ENCODE peak calls at places on chromosomes 7 and 10, in ten cellular contexts. D is pancreas, P is GM23248, G is psoas muscle, B is fibroblast of mammary gland, V is endodermal cell, I is neuronal stem cell, X is astrocyte of the cerebellum, O is OCI-LY7, C is suprapubic skin. Q is an unnamed sample.

GRCh38 chr7:131486346-131486745 is 70.1 kb downstream of the PODXL start:
- DNase-seq in P (no peak), D (no peak), X (no peak), I (no peak), C (no peak), B (no peak), O (no peak), G (no peak), V (no peak), Q (no peak)

GRCh38 chr10:100392686-100393003 is 45.6 kb downstream of the SCD start:
- DNase-seq in P (no peak), I (no peak), C (no peak), G (no peak), O (no peak), B (no peak), V (no peak), D (no peak), X (no peak), Q (no peak)

GRCh38 chr7:26356266-26356665 is 64.6 kb downstream of the SNX10 start:
- DNase-seq in X (no peak), C (no peak), V (no peak), I (no peak), P (no peak), G (no peak), D (no peak), O (no peak), B (no peak), Q (no peak)

GRCh38 chr7:108771853-108772252 is 202.2 kb downstream of the DNAJB9 start:
- DNase-seq in V (no peak), P (no peak), C (no peak), O (no peak), X (no peak), B (no peak), G (no peak), D (no peak), I (no peak), Q (no peak)

GRCh38 chr7:101537205-101537604 is 91.9 kb downstream of the MYL10 start:
- DNase-seq in C (no peak), D (no peak), I (no peak), V (no peak), G (no peak), P (peak), B (peak), O (no peak), X (no peak), Q (no peak)

GRCh38 chr10:7787150-7787856 is 490 bp downstream of the KIN start:
- DNase-seq in D (no peak), V (no peak), I (no peak), B (peak), O (peak), C (no peak), X (no peak), G (no peak), P (peak), Q (no peak)

GRCh38 chr10:47020491-47020890 is 109.3 kb downstream of the PTPN20 start:
- DNase-seq in C (no peak), B (peak), P (peak), X (no peak), D (no peak), V (peak), O (no peak), I (no peak), G (peak), Q (no peak)

GRCh38 chr7:670501-671390 is 55.8 kb upstream of the DNAAF5 start:
- DNase-seq in I (no peak), D (no peak), O (no peak), G (no peak), C (peak), X (no peak), P (no peak), V (no peak), B (no peak), Q (no peak)

GRCh38 chr10:74924251-74924954 is 98.0 kb downstream of the KAT6B start:
- DNase-seq in C (no peak), I (no peak), V (no peak), O (no peak), X (peak), D (no peak), B (peak), P (peak), G (no peak), Q (peak)

GRCh38 chr7:104956753-104957450 is 57.1 kb upstream of the KMT2E start:
- DNase-seq in D (no peak), X (peak), B (peak), P (peak), I (no peak), C (no peak), V (no peak), G (no peak), O (no peak), Q (peak)

GRCh38 chr10:69004821-69005220 is 16.2 kb downstream of the KIFBP start:
- DNase-seq in P (peak), B (peak), G (no peak), C (no peak), I (no peak), V (no peak), X (peak), D (no peak), O (peak), Q (no peak)

GRCh38 chr10:92848037-92848440 is 281 bp upstream of the EXOC6 start:
- DNase-seq in G (no peak), V (no peak), X (no peak), B (no peak), I (no peak), O (no peak), D (no peak), C (no peak), P (no peak), Q (no peak)
- H3K4me3 ChIP-seq in G (peak), V (peak), X (peak), B (peak), I (peak), O (peak), D (peak), C (peak), P (peak), Q (peak)

GRCh38 chr10:133085251-133086125 is 2.2 kb upstream of the ADGRA1 start:
- DNase-seq in I (no peak), X (no peak), C (no peak), D (no peak), V (no peak), B (no peak), P (no peak), G (no peak), O (no peak), Q (no peak)

GRCh38 chr10:133088524-133089460 is 1.1 kb downstream of the ADGRA1 start:
- DNase-seq in X (no peak), G (no peak), V (peak), O (no peak), D (no peak), C (no peak), I (no peak), P (no peak), B (no peak), Q (no peak)

GRCh38 chr10:133087679-133088523 is at the start of gene ADGRA1:
- DNase-seq in D (no peak), X (no peak), O (no peak), B (no peak), I (peak), P (peak), V (peak), C (no peak), G (no peak), Q (no peak)

GRCh38 chr10:133086247-133086646 is 1.5 kb upstream of the ADGRA1 start:
- DNase-seq in G (no peak), C (no peak), B (no peak), O (no peak), I (no peak), X (no peak), D (no peak), V (no peak), P (no peak), Q (no peak)

GRCh38 chr10:133087045-133087678 is 562 bp upstream of the ADGRA1 start:
- DNase-seq in G (no peak), P (no peak), V (no peak), X (no peak), C (no peak), O (no peak), B (no peak), D (no peak), I (no peak), Q (no peak)
- H3K4me3 ChIP-seq in G (peak), P (no peak), V (no peak), X (no peak), C (no peak), O (no peak), B (no peak), D (no peak), I (peak), Q (no peak)

GRCh38 chr10:71753960-71754505 is 19.3 kb downstream of the VSIR start:
- DNase-seq in P (no peak), D (no peak), O (no peak), X (no peak), C (no peak), B (no peak), V (no peak), I (no peak), G (no peak), Q (no peak)

GRCh38 chr10:71755179-71755879 is 18.0 kb downstream of the VSIR start:
- DNase-seq in C (no peak), D (no peak), I (no peak), G (no peak), B (no peak), P (no peak), O (no peak), X (no peak), V (no peak), Q (no peak)

GRCh38 chr10:71754562-71754961 is 18.8 kb downstream of the VSIR start:
- DNase-seq in G (no peak), X (no peak), D (no peak), O (no peak), B (no peak), C (no peak), V (no peak), P (no peak), I (no peak), Q (no peak)

GRCh38 chr10:71756441-71757191 is 16.7 kb downstream of the VSIR start:
- DNase-seq in C (no peak), B (no peak), P (no peak), I (no peak), G (no peak), X (no peak), O (no peak), V (no peak), D (no peak), Q (no peak)

GRCh38 chr10:71757450-71757918 is 15.8 kb downstream of the VSIR start:
- DNase-seq in G (peak), X (no peak), I (no peak), V (no peak), C (no peak), O (no peak), P (no peak), D (no peak), B (no peak), Q (no peak)
- H3K4me3 ChIP-seq in G (peak), X (no peak), I (no peak), V (no peak), C (no peak), O (no peak), P (no peak), D (no peak), B (no peak), Q (no peak)

DNA sequence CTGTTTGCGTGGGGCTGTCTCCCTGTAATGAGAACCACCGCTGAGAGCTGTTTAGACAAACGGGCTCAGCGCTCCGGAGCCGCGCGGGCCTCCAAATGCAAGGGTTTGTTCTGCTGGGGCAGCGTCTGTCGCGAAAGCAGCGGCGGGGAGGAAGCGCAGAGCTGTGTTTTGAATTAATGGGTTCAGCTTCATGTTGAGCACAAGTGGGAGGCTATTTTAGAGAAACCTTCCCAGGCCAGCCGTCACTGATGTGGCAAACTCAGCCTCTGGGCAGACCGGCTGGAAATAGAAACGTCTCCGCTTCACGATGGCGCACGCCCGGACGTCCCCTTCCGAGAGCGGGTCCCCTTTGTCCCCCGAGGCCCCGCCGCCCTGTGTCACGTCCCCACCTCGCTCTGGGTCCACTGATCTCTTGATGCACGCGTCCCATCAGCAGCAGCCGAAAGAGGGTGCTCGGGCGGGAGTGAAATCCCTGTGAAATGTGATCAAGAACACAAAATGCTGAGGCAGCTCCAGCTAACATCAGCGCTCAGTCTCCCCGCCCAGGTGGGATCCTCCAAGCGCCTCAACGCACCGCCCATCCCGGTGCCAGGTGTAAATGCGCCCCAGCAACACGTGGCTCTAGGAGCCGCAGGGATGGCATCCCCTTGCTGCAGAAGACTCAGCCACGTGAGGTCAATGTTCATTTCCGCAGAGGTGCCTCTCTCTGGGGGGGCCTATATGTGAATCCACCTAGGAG is 44.9 kb downstream of the BAMBI start:
- DNase-seq in O (no peak), B (peak), P (peak), C (no peak), V (peak), I (peak), X (no peak), D (no peak), G (peak), Q (no peak)
- H3K4me3 ChIP-seq in O (no peak), B (peak), P (peak), C (peak), V (peak), I (peak), X (peak), D (peak), G (peak), Q (peak)

DNA sequence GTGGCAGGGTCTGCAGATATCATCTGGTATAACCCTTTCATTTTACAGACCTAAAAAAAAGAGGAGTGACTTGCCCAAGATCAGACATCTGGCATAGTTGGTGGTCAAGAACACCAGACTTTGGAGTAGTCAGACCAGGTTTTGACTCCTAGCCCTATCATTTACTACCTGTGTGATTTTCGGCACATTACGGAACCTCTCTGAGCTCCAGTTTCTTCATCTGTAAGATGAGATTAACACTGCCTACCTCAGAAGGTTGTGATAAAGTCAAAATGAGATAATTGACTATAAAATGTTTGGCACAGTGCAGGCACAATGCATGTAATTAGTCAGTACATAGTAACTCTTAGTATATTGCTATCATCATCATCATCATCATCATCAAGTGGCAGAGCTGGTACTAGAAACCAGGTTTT is 1.2 kb downstream of the STRIP2 start:
- DNase-seq in I (no peak), C (no peak), V (no peak), B (no peak), G (no peak), D (no peak), X (no peak), P (no peak), O (no peak), Q (no peak)
- H3K4me3 ChIP-seq in I (peak), C (peak), V (peak), B (peak), G (peak), D (no peak), X (peak), P (peak), O (peak), Q (peak)

GRCh38 chr7:116242759-116243158 is 32.4 kb downstream of the TES start:
- DNase-seq in O (no peak), D (no peak), I (no peak), C (no peak), P (peak), G (no peak), B (peak), V (no peak), X (no peak), Q (no peak)
- H3K4me3 ChIP-seq in O (no peak), D (no peak), I (no peak), C (no peak), P (no peak), G (no peak), B (no peak), V (no peak), X (no peak), Q (no peak)

DNA sequence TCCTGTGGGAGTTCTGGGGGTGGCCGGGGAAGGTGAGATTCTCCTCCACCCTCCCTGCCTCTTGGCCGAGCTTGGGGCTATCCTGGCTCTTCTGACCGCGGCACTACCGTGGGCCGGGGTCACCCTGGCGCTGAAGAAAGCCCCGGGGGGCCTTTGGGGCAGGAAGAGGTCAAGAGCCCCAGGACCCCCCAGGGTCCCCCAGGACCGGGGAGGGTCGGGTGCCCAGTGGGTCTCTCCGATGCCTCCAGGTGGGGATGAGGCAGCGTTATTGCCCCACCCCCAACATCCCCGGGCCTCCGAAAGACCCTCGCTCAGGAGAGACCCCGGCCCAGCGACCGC is 439 bp upstream of the KNDC1 start:
- DNase-seq in C (peak), I (no peak), O (no peak), D (no peak), P (no peak), V (peak), B (no peak), G (no peak), X (no peak), Q (no peak)
- H3K4me3 ChIP-seq in C (peak), I (no peak), O (no peak), D (no peak), P (no peak), V (no peak), B (no peak), G (no peak), X (no peak), Q (no peak)

DNA sequence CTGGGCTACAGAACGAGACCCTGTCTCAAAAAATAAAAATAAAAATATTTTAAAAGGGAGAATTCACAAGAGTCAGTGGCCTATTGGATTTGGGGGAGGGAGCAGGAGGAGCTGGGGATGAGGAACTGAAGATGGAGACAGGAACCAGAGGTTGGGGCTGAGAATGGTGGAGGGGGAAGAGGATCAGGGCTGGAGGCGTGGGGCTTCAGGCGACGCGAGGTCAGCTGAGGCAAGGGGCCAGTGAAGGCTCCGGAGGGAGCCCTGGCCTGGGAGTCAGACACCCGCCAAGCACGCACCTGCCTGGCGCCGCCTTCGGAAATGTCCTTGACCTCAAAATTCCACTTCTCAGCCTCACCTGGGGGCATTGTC is 671 bp upstream of the CLEC2L start:
- DNase-seq in D (no peak), I (no peak), X (no peak), B (no peak), C (no peak), V (no peak), P (no peak), O (no peak), G (no peak), Q (no peak)
- H3K4me3 ChIP-seq in D (no peak), I (no peak), X (no peak), B (no peak), C (no peak), V (peak), P (peak), O (no peak), G (peak), Q (no peak)